ENCODE peak calls at places on chromosomes 2 and 18, in four cellular contexts. T is cardiac fibroblast, M is type B pancreatic cell, A is AG10803. B is an unnamed sample.

GRCh38 chr2:113171359-113172075 is 2.3 kb upstream of the PSD4 start:
- DNase-seq in T (no peak), A (no peak), M (no peak), B (no peak)

GRCh38 chr2:166167451-166167850 is 39.6 kb upstream of the SCN1A start:
- DNase-seq in A (no peak), T (peak; percentile 18), M (no peak), B (peak; percentile 22)

GRCh38 chr2:161170917-161171594 is 10.8 kb downstream of the TANK start:
- DNase-seq in T (peak; percentile 22), A (peak; percentile 78), M (no peak), B (peak; percentile 67)

GRCh38 chr2:97760480-97761049 is 47.2 kb downstream of the ZAP70 start:
- DNase-seq in M (no peak), T (no peak), A (no peak), B (no peak)

GRCh38 chr2:120620025-120620793 is 115.5 kb upstream of the GLI2 start:
- DNase-seq in A (peak; percentile 62), T (peak; percentile 62), M (no peak), B (peak; percentile 68)

GRCh38 chr2:12155308-12156061 is 409.1 kb downstream of the LPIN1 start:
- DNase-seq in A (peak; percentile 86), M (no peak), T (peak; percentile 95), B (peak; percentile 87)

GRCh38 chr2:212726403-212726802 is 187.8 kb upstream of the ERBB4 start:
- DNase-seq in M (no peak), A (no peak), T (no peak), B (no peak)

GRCh38 chr2:26630669-26631360 is 10.4 kb downstream of the CIB4 start:
- DNase-seq in T (peak; percentile 42), M (no peak), A (peak; percentile 46), B (no peak)

GRCh38 chr2:104046466-104046865 is 807.4 kb upstream of the POU3F3 start:
- DNase-seq in T (no peak), A (no peak), M (no peak), B (no peak)

GRCh38 chr2:65710779-65711295 is 278.4 kb upstream of the SPRED2 start:
- DNase-seq in M (no peak), T (peak; percentile 7), A (peak; percentile 3), B (peak; percentile 43)
- TF ChIP-seq CTCF in M (peak; percentile 32), T (peak; percentile 14), A (peak; percentile 28), B (no peak)

GRCh38 chr18:9720327-9720726 is 12.2 kb downstream of the RAB31 start:
- DNase-seq in A (no peak), M (no peak), T (no peak), B (no peak)

GRCh38 chr18:9719421-9719981 is 11.4 kb downstream of the RAB31 start:
- DNase-seq in A (peak; percentile 69), M (no peak), T (peak; percentile 88), B (peak; percentile 94)

GRCh38 chr18:9724797-9725196 is 16.7 kb downstream of the RAB31 start:
- DNase-seq in M (no peak), A (no peak), T (no peak), B (no peak)

GRCh38 chr18:9721893-9722515 is 13.9 kb downstream of the RAB31 start:
- DNase-seq in T (no peak), A (no peak), M (peak; percentile 36), B (no peak)

GRCh38 chr18:9722691-9723090 is 14.6 kb downstream of the RAB31 start:
- DNase-seq in T (no peak), A (peak; percentile 49), M (no peak), B (peak; percentile 67)
- TF ChIP-seq CTCF in T (no peak), A (no peak), M (no peak), B (peak; percentile 20)

GRCh38 chr2:60508307-60508706 is 45.1 kb downstream of the BCL11A start:
- DNase-seq in T (no peak), A (no peak), M (no peak), B (no peak)
- TF ChIP-seq CTCF in T (no peak), A (no peak), M (no peak), B (no peak)

GRCh38 chr18:42471886-42472285 is 516.9 kb downstream of the PIK3C3 start:
- DNase-seq in T (no peak), A (no peak), M (no peak), B (no peak)
- TF ChIP-seq CTCF in T (no peak), A (no peak), M (peak; percentile 33), B (no peak)

DNA sequence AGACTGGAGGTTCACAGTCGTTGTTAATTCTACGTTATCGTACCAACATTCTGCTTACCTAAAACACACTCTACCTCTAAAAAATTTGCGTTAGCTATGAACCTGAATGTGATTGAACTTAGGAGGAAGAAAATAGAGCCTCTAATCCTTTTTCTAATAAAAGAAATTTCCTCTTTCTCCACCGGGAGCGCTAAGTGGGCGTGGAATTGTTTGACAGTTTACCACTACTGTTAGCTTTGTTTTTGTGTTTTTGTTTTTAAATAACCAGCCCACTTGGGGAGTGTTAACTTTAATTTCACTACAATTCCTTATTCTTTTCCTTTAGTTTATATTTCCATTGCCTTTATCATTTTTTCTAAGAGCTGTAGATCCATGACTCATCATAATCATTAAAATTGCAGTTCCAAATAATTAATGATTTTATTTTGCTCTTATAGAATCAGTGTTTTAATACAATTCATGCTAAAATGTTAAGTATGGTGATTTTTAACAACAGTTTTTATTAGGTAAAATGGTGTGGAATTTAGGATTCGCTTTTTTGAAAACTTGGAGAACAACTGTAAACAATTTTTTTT is 55.0 kb upstream of the ITM2C start:
- DNase-seq in T (no peak), M (no peak), A (no peak), B (peak; percentile 9)
- TF ChIP-seq CTCF in T (no peak), M (peak; percentile 61), A (no peak), B (no peak)